ENCODE peak calls at places on chromosomes 7 and 10, in eight cellular contexts. L, H, O, E, F, K, G and R are unnamed samples.

GRCh38 chr10:72272689-72273409 is 875 bp upstream of the DDIT4 start:
- DNase-seq in L (peak), H (peak), O (peak), E (peak), F (no peak), K (peak), G (no peak), R (no peak)

GRCh38 chr10:47167591-47167990 is 132.4 kb upstream of the GDF10 start:
- DNase-seq in L (no peak), H (peak), O (no peak), E (no peak), F (no peak), K (no peak), G (no peak), R (no peak)

GRCh38 chr7:92813390-92814024 is 22.9 kb downstream of the CDK6 start:
- DNase-seq in L (no peak), H (no peak), O (no peak), E (no peak), F (no peak), K (no peak), G (no peak), R (peak)

GRCh38 chr7:110204527-110204926 is 886.4 kb upstream of the LRRN3 start:
- DNase-seq in L (peak), H (no peak), O (peak), E (no peak), F (no peak), K (no peak), G (peak), R (no peak)

GRCh38 chr10:4776234-4776638 is 49.8 kb upstream of the AKR1E2 start:
- DNase-seq in L (no peak), H (no peak), O (no peak), E (no peak), F (no peak), K (no peak), G (no peak), R (no peak)

GRCh38 chr10:31320179-31320597 is 1.2 kb downstream of the ZEB1 start:
- DNase-seq in L (peak), H (no peak), O (peak), E (peak), F (peak), K (peak), G (no peak), R (peak)

GRCh38 chr10:95260909-95261552 is 29.8 kb downstream of the PDLIM1 start:
- DNase-seq in L (no peak), H (no peak), O (no peak), E (no peak), F (no peak), K (no peak), G (no peak), R (no peak)

GRCh38 chr7:46979439-46979838 is 602.5 kb downstream of the TNS3 start:
- DNase-seq in L (no peak), H (no peak), O (no peak), E (no peak), F (no peak), K (no peak), G (no peak), R (no peak)

GRCh38 chr7:102046373-102047117 is 229.1 kb downstream of the CUX1 start:
- DNase-seq in L (no peak), H (no peak), O (no peak), E (no peak), F (no peak), K (no peak), G (no peak), R (no peak)

GRCh38 chr10:102139281-102140110 is 6.7 kb downstream of the PPRC1 start:
- DNase-seq in L (no peak), H (no peak), O (no peak), E (no peak), F (no peak), K (no peak), G (no peak), R (no peak)

GRCh38 chr10:119689016-119689564 is 36.8 kb upstream of the INPP5F start:
- DNase-seq in L (no peak), H (no peak), O (no peak), E (no peak), F (no peak), K (no peak), G (no peak), R (no peak)

GRCh38 chr7:127504715-127505114 is 80.7 kb downstream of the GCC1 start:
- DNase-seq in L (peak), H (no peak), O (peak), E (peak), F (no peak), K (no peak), G (peak), R (peak)

GRCh38 chr7:95933618-95934017 is 161.3 kb downstream of the DYNC1I1 start:
- DNase-seq in L (no peak), H (no peak), O (no peak), E (no peak), F (no peak), K (no peak), G (no peak), R (no peak)

GRCh38 chr10:75375828-75376227 is 25.7 kb downstream of the ZNF503 start:
- DNase-seq in L (no peak), H (no peak), O (no peak), E (no peak), F (no peak), K (no peak), G (no peak), R (no peak)